ENCODE peak calls at places on chromosomes 16 and 17, in seven cellular contexts. U, H, S, Y, P, A and E are unnamed samples.

GRCh38 chr17:12851901-12852435 is 62.7 kb downstream of the ARHGAP44 start:
- DNase-seq in U (no peak), H (no peak), S (no peak), Y (no peak), P (no peak), A (no peak), E (no peak)

GRCh38 chr16:8581923-8582580 is 8.3 kb downstream of the TMEM114 start:
- DNase-seq in U (no peak), H (no peak), S (no peak), Y (peak; percentile 30), P (peak; percentile 23), A (no peak), E (no peak)

GRCh38 chr16:24820522-24820921 is 25.2 kb upstream of the SLC5A11 start:
- DNase-seq in U (no peak), H (no peak), S (no peak), Y (peak; percentile 56), P (no peak), A (no peak), E (no peak)

GRCh38 chr16:85824161-85825135 is 25.0 kb downstream of the COX4I1 start:
- DNase-seq in U (no peak), H (no peak), S (no peak), Y (no peak), P (no peak), A (no peak), E (no peak)

GRCh38 chr17:29592850-29593545 is at the start of gene ANKRD13B:
- DNase-seq in U (peak; percentile 52), H (peak; percentile 80), S (no peak), Y (no peak), P (peak; percentile 82), A (peak; percentile 66), E (no peak)

GRCh38 chr17:42598905-42599304 is 10.3 kb downstream of the RETREG3 start:
- DNase-seq in U (no peak), H (no peak), S (no peak), Y (peak; percentile 25), P (no peak), A (no peak), E (no peak)

GRCh38 chr17:63993368-63993990 is 4.7 kb upstream of the PRR29 start:
- DNase-seq in U (no peak), H (no peak), S (no peak), Y (no peak), P (no peak), A (no peak), E (no peak)

GRCh38 chr17:35214631-35215273 is 20.6 kb upstream of the SLC35G3 start:
- DNase-seq in U (no peak), H (no peak), S (peak; percentile 25), Y (no peak), P (no peak), A (no peak), E (no peak)

GRCh38 chr16:87216824-87217205 is 100.4 kb downstream of the C16orf95 start:
- DNase-seq in U (no peak), H (no peak), S (no peak), Y (no peak), P (no peak), A (no peak), E (no peak)

GRCh38 chr16:81834868-81835267 is 55.8 kb downstream of the PLCG2 start:
- DNase-seq in U (no peak), H (no peak), S (no peak), Y (no peak), P (no peak), A (no peak), E (no peak)

GRCh38 chr16:79601092-79601977 is 798 bp upstream of the MAF start:
- DNase-seq in U (peak; percentile 61), H (no peak), S (peak; percentile 18), Y (peak; percentile 35), P (peak; percentile 73), A (no peak), E (no peak)

GRCh38 chr17:73485130-73485529 is 159.1 kb downstream of the SDK2 start:
- DNase-seq in U (no peak), H (no peak), S (no peak), Y (no peak), P (no peak), A (no peak), E (no peak)

GRCh38 chr17:80751460-80752368 is 207.1 kb downstream of the RPTOR start:
- DNase-seq in U (peak; percentile 75), H (peak; percentile 38), S (no peak), Y (no peak), P (no peak), A (no peak), E (no peak)

GRCh38 chr16:14199624-14200023 is 128.5 kb downstream of the MRTFB start:
- DNase-seq in U (no peak), H (no peak), S (no peak), Y (peak; percentile 49), P (no peak), A (no peak), E (no peak)

GRCh38 chr17:28950017-28950751 is 1.1 kb downstream of the PHF12 start:
- DNase-seq in U (peak; percentile 52), H (no peak), S (peak; percentile 59), Y (peak; percentile 47), P (peak; percentile 63), A (peak; percentile 62), E (peak; percentile 21)

GRCh38 chr17:44916781-44917241 is 1.5 kb upstream of the GFAP start:
- DNase-seq in U (peak; percentile 40), H (peak; percentile 64), S (no peak), Y (no peak), P (no peak), A (no peak), E (no peak)

GRCh38 chr17:81958633-81959342 is 2.2 kb downstream of the NOTUM start:
- DNase-seq in U (no peak), H (no peak), S (no peak), Y (no peak), P (no peak), A (peak; percentile 37), E (no peak)

GRCh38 chr16:16120382-16121184 is 102.7 kb downstream of the ABCC6 start:
- DNase-seq in U (peak; percentile 27), H (peak; percentile 38), S (no peak), Y (no peak), P (peak; percentile 93), A (peak; percentile 74), E (no peak)

GRCh38 chr16:11114366-11115164 is 141.4 kb downstream of the SOCS1 start:
- DNase-seq in U (no peak), H (no peak), S (no peak), Y (no peak), P (no peak), A (no peak), E (no peak)

GRCh38 chr16:66004706-66005105 is 361.8 kb upstream of the CDH5 start:
- DNase-seq in U (no peak), H (no peak), S (no peak), Y (no peak), P (no peak), A (no peak), E (no peak)

GRCh38 chr17:21377821-21378396 is 1.8 kb downstream of the KCNJ12 start:
- DNase-seq in U (no peak), H (no peak), S (no peak), Y (no peak), P (no peak), A (no peak), E (no peak)

GRCh38 chr16:1466968-1467521 is 7.8 kb downstream of the CLCN7 start:
- DNase-seq in U (no peak), H (no peak), S (no peak), Y (no peak), P (no peak), A (no peak), E (no peak)

GRCh38 chr17:72861811-72862210 is 230.7 kb downstream of the SLC39A11 start:
- DNase-seq in U (no peak), H (no peak), S (no peak), Y (no peak), P (no peak), A (no peak), E (no peak)

GRCh38 chr16:86836503-86837125 is 258.3 kb downstream of the FOXL1 start:
- DNase-seq in U (no peak), H (no peak), S (no peak), Y (peak; percentile 96), P (no peak), A (no peak), E (no peak)

GRCh38 chr17:76546556-76547182 is 6.8 kb downstream of the PRCD start:
- DNase-seq in U (no peak), H (no peak), S (no peak), Y (peak; percentile 96), P (no peak), A (no peak), E (no peak)

GRCh38 chr16:30846649-30847402 is 47.1 kb downstream of the BCL7C start:
- DNase-seq in U (no peak), H (no peak), S (no peak), Y (no peak), P (no peak), A (no peak), E (no peak)

GRCh38 chr16:83926726-83927397 is 26.2 kb upstream of the OSGIN1 start:
- DNase-seq in U (peak; percentile 77), H (peak; percentile 9), S (peak; percentile 57), Y (peak; percentile 82), P (peak; percentile 80), A (peak; percentile 82), E (peak; percentile 4)

GRCh38 chr16:62966626-62967025 is 930.4 kb upstream of the CDH8 start:
- DNase-seq in U (no peak), H (no peak), S (no peak), Y (no peak), P (no peak), A (no peak), E (no peak)

GRCh38 chr17:63702223-63702577 is 2.3 kb upstream of the LIMD2 start:
- DNase-seq in U (no peak), H (no peak), S (peak; percentile 68), Y (no peak), P (peak; percentile 14), A (no peak), E (no peak)

GRCh38 chr16:17963185-17963836 is 373.2 kb downstream of the NPIPA8 start:
- DNase-seq in U (no peak), H (no peak), S (no peak), Y (no peak), P (no peak), A (no peak), E (no peak)

GRCh38 chr16:88754912-88755744 is 29.9 kb downstream of the PIEZO1 start:
- DNase-seq in U (no peak), H (no peak), S (no peak), Y (peak; percentile 34), P (no peak), A (no peak), E (no peak)

GRCh38 chr17:62626719-62627218 is 701 bp upstream of the MRC2 start:
- DNase-seq in U (peak; percentile 67), H (no peak), S (no peak), Y (peak; percentile 94), P (peak; percentile 53), A (no peak), E (no peak)

GRCh38 chr17:55642741-55643140 is 79.9 kb downstream of the TMEM100 start:
- DNase-seq in U (no peak), H (no peak), S (no peak), Y (no peak), P (no peak), A (no peak), E (no peak)

GRCh38 chr16:85329059-85329812 is 217.0 kb upstream of the CIBAR2 start:
- DNase-seq in U (no peak), H (no peak), S (no peak), Y (no peak), P (no peak), A (no peak), E (no peak)

GRCh38 chr17:46194393-46195216 is 1.4 kb upstream of the KANSL1 start:
- DNase-seq in U (no peak), H (peak; percentile 22), S (peak; percentile 28), Y (peak; percentile 73), P (no peak), A (peak; percentile 75), E (peak; percentile 27)

GRCh38 chr17:64707077-64707591 is 45.0 kb upstream of the SMURF2 start:
- DNase-seq in U (peak; percentile 94), H (no peak), S (no peak), Y (peak; percentile 100), P (peak; percentile 79), A (no peak), E (no peak)

GRCh38 chr17:73952498-73953205 is 250.8 kb upstream of the RPL38 start:
- DNase-seq in U (no peak), H (no peak), S (peak; percentile 9), Y (no peak), P (peak; percentile 54), A (peak; percentile 11), E (no peak)

GRCh38 chr16:85524630-85525463 is 88.3 kb upstream of the GSE1 start:
- DNase-seq in U (peak; percentile 62), H (no peak), S (no peak), Y (peak; percentile 9), P (no peak), A (no peak), E (no peak)